ENCODE peak calls at places on chromosomes 6 and 20, in four cellular contexts. One of them, this sample, is unnamed. For H3K4me1, the result is how much of the 10 kb centered on the place peaks cover.

GRCh38 chr6:106908386-106908840 is 66.1 kb downstream of the CD24 start:
- DNase-seq in heart right ventricle: no peak
- DNase-seq in tibial nerve: no peak
- DNase-seq in transverse colon: no peak
- DNase-seq in this sample: no peak

GRCh38 chr20:59248031-59248684 is 52.3 kb upstream of the EDN3 start:
- DNase-seq in tibial nerve: no peak
- DNase-seq in transverse colon: no peak
- DNase-seq in heart right ventricle: no peak
- DNase-seq in this sample: no peak

GRCh38 chr20:22579711-22580697 is 4.4 kb downstream of the FOXA2 start:
- DNase-seq in tibial nerve: no peak
- DNase-seq in transverse colon: no peak
- DNase-seq in heart right ventricle: no peak
- DNase-seq in this sample: no peak

GRCh38 chr6:109513571-109514071 is 30.6 kb upstream of the ZBTB24 start:
- DNase-seq in heart right ventricle: no peak
- DNase-seq in transverse colon: no peak
- DNase-seq in tibial nerve: no peak
- DNase-seq in this sample: no peak

GRCh38 chr6:17349437-17349836 is 44.0 kb upstream of the CAP2 start:
- DNase-seq in transverse colon: no peak
- DNase-seq in heart right ventricle: no peak
- DNase-seq in tibial nerve: no peak
- DNase-seq in this sample: no peak

GRCh38 chr6:4872841-4873240 is 96.6 kb downstream of the CDYL start:
- DNase-seq in transverse colon: no peak
- DNase-seq in heart right ventricle: no peak
- DNase-seq in tibial nerve: no peak
- DNase-seq in this sample: no peak

GRCh38 chr6:107704377-107705013 is 119.6 kb downstream of the SCML4 start:
- DNase-seq in heart right ventricle: no peak
- DNase-seq in tibial nerve: peak
- DNase-seq in transverse colon: no peak
- DNase-seq in this sample: no peak

GRCh38 chr6:131413191-131413830 is 159.7 kb upstream of the ARG1 start:
- DNase-seq in transverse colon: no peak
- DNase-seq in tibial nerve: no peak
- DNase-seq in heart right ventricle: no peak
- DNase-seq in this sample: no peak

GRCh38 chr6:85490516-85491248 is 40.8 kb downstream of the NT5E start:
- DNase-seq in heart right ventricle: no peak
- DNase-seq in transverse colon: no peak
- DNase-seq in tibial nerve: no peak
- DNase-seq in this sample: no peak

GRCh38 chr20:37314617-37315292 is 25.3 kb downstream of the MANBAL start:
- DNase-seq in transverse colon: no peak
- DNase-seq in tibial nerve: peak
- DNase-seq in heart right ventricle: peak
- DNase-seq in this sample: peak

GRCh38 chr6:48472535-48472934 is 361.5 kb upstream of the PTCHD4 start:
- DNase-seq in tibial nerve: no peak
- DNase-seq in transverse colon: no peak
- DNase-seq in heart right ventricle: no peak
- DNase-seq in this sample: no peak

GRCh38 chr6:100353276-100354015 is 111.3 kb downstream of the SIM1 start:
- DNase-seq in heart right ventricle: no peak
- DNase-seq in tibial nerve: no peak
- DNase-seq in transverse colon: no peak
- DNase-seq in this sample: no peak

GRCh38 chr6:149783551-149783950 is 34.0 kb downstream of the PCMT1 start:
- DNase-seq in tibial nerve: no peak
- DNase-seq in transverse colon: no peak
- DNase-seq in heart right ventricle: no peak
- DNase-seq in this sample: no peak

GRCh38 chr20:50478162-50479036 is 31.8 kb upstream of the PTPN1 start:
- DNase-seq in tibial nerve: peak
- DNase-seq in transverse colon: peak
- DNase-seq in heart right ventricle: peak
- DNase-seq in this sample: peak

GRCh38 chr6:113829702-113830058 is 27.5 kb upstream of the MARCKS start:
- DNase-seq in heart right ventricle: no peak
- DNase-seq in transverse colon: peak
- DNase-seq in tibial nerve: no peak
- DNase-seq in this sample: no peak

GRCh38 chr6:107819217-107819616 is 4.9 kb downstream of the SCML4 start:
- DNase-seq in transverse colon: no peak
- DNase-seq in heart right ventricle: no peak
- DNase-seq in tibial nerve: no peak
- DNase-seq in this sample: no peak

GRCh38 chr6:3697609-3698008 is 53.9 kb downstream of the PXDC1 start:
- DNase-seq in heart right ventricle: no peak
- DNase-seq in tibial nerve: no peak
- DNase-seq in transverse colon: no peak
- DNase-seq in this sample: no peak

GRCh38 chr6:1029196-1029595 is 282.7 kb upstream of the FOXQ1 start:
- DNase-seq in heart right ventricle: no peak
- DNase-seq in transverse colon: no peak
- DNase-seq in tibial nerve: no peak
- DNase-seq in this sample: no peak

GRCh38 chr20:37735541-37735940 is 41.7 kb downstream of the CTNNBL1 start:
- DNase-seq in transverse colon: no peak
- DNase-seq in heart right ventricle: no peak
- DNase-seq in tibial nerve: no peak
- DNase-seq in this sample: no peak

GRCh38 chr6:131258816-131259476 is 123.7 kb downstream of the AKAP7 start:
- DNase-seq in heart right ventricle: no peak
- DNase-seq in transverse colon: peak
- DNase-seq in tibial nerve: no peak
- DNase-seq in this sample: no peak

GRCh38 chr20:833450-834150 is at the start of gene FAM110A:
- DNase-seq in transverse colon: peak
- DNase-seq in tibial nerve: peak
- DNase-seq in heart right ventricle: peak
- DNase-seq in this sample: peak
- H3K4me1 ChIP-seq in transverse colon: under half
- H3K4me1 ChIP-seq in tibial nerve: under half
- H3K4me1 ChIP-seq in heart right ventricle: half or more
- H3K4me1 ChIP-seq in this sample: under half

GRCh38 chr6:128368213-128369000 is 152.0 kb downstream of the PTPRK start:
- DNase-seq in tibial nerve: no peak
- DNase-seq in transverse colon: no peak
- DNase-seq in heart right ventricle: no peak
- DNase-seq in this sample: no peak
- H3K27ac ChIP-seq in tibial nerve: no peak
- H3K27ac ChIP-seq in transverse colon: peak
- H3K27ac ChIP-seq in heart right ventricle: no peak
- H3K27ac ChIP-seq in this sample: no peak

DNA sequence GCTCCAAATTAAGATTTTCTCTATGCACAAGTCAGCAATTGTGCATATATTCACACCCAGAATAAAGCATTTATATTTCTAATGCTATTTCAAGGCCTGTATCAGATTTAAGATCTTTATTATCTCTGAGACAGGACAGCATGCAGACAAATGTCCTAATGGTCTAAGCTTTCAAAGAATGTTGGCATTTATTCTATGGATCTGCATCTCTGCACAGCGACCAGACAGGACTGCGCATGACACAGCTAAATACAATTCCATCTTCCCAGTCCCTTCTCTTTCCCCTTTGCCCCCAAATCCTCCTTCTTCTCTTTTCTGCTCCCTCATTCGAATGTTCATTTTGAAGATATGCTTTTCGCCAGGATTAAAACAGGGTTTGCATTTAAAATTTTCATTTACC is 478.5 kb downstream of the PKHD1 start:
- DNase-seq in heart right ventricle: no peak
- DNase-seq in transverse colon: no peak
- DNase-seq in tibial nerve: no peak
- DNase-seq in this sample: no peak
- H3K4me1 ChIP-seq in heart right ventricle: under half
- H3K4me1 ChIP-seq in transverse colon: under half
- H3K4me1 ChIP-seq in tibial nerve: under half
- H3K4me1 ChIP-seq in this sample: under half

GRCh38 chr20:61684583-61685235 is 381.0 kb downstream of the TAF4 start:
- DNase-seq in transverse colon: no peak
- DNase-seq in tibial nerve: no peak
- DNase-seq in heart right ventricle: no peak
- DNase-seq in this sample: no peak
- H3K27ac ChIP-seq in transverse colon: no peak
- H3K27ac ChIP-seq in tibial nerve: no peak
- H3K27ac ChIP-seq in heart right ventricle: no peak
- H3K27ac ChIP-seq in this sample: no peak

DNA sequence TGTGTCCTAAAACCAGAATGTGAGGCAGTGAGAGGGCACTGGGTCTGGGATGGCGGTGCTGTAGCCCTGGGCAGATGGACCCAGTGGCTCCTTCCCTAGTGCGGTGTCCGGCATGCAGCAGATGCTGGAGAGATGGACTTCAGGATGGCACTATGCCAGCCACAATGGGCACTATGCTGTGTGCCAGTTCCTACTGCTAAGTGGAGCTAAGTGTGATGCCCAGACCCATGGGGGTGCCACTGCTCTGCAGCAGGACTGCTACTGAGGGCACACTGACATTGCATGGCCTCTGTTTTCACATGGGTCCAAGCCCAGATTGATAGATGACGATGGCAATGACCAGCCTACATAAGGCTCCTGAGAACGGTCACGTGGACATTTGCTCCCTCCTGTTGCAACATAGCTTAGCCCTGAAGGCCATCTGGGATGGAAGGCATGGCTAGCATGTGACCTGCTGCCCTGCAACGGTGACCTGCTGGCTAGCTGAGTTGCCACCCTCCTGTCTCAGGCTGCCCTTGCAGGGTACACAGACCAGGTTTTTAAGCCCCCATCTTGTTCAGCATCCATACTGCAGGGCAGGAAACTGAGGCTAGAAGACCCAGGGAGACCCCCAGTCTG is 31.3 kb upstream of the KCNK16 start:
- DNase-seq in tibial nerve: no peak
- DNase-seq in transverse colon: no peak
- DNase-seq in heart right ventricle: no peak
- DNase-seq in this sample: no peak
- H3K4me1 ChIP-seq in tibial nerve: under half
- H3K4me1 ChIP-seq in transverse colon: under half
- H3K4me1 ChIP-seq in heart right ventricle: under half
- H3K4me1 ChIP-seq in this sample: under half

GRCh38 chr20:35771367-35771688 is 487 bp upstream of the PHF20 start:
- DNase-seq in heart right ventricle: no peak
- DNase-seq in tibial nerve: no peak
- DNase-seq in transverse colon: no peak
- DNase-seq in this sample: no peak
- H3K27ac ChIP-seq in heart right ventricle: peak
- H3K27ac ChIP-seq in tibial nerve: peak
- H3K27ac ChIP-seq in transverse colon: peak
- H3K27ac ChIP-seq in this sample: peak

GRCh38 chr6:98980814-98981213 is 33.1 kb upstream of the FBXL4 start:
- DNase-seq in transverse colon: no peak
- DNase-seq in tibial nerve: no peak
- DNase-seq in heart right ventricle: no peak
- DNase-seq in this sample: no peak

GRCh38 chr6:98986216-98986615 is 38.5 kb upstream of the FBXL4 start:
- DNase-seq in heart right ventricle: no peak
- DNase-seq in transverse colon: no peak
- DNase-seq in tibial nerve: no peak
- DNase-seq in this sample: no peak

GRCh38 chr6:98985391-98985790 is 37.6 kb upstream of the FBXL4 start:
- DNase-seq in transverse colon: no peak
- DNase-seq in tibial nerve: no peak
- DNase-seq in heart right ventricle: no peak
- DNase-seq in this sample: no peak

GRCh38 chr6:98984102-98984501 is 36.4 kb upstream of the FBXL4 start:
- DNase-seq in tibial nerve: no peak
- DNase-seq in transverse colon: no peak
- DNase-seq in heart right ventricle: no peak
- DNase-seq in this sample: no peak
- H3K4me1 ChIP-seq in tibial nerve: under half
- H3K4me1 ChIP-seq in transverse colon: under half
- H3K4me1 ChIP-seq in heart right ventricle: under half
- H3K4me1 ChIP-seq in this sample: under half

GRCh38 chr6:170361335-170361734 is 54.8 kb downstream of the FAM120B start:
- DNase-seq in transverse colon: no peak
- DNase-seq in tibial nerve: no peak
- DNase-seq in heart right ventricle: no peak
- DNase-seq in this sample: no peak
- H3K27ac ChIP-seq in transverse colon: no peak
- H3K27ac ChIP-seq in tibial nerve: no peak
- H3K27ac ChIP-seq in heart right ventricle: no peak
- H3K27ac ChIP-seq in this sample: no peak

DNA sequence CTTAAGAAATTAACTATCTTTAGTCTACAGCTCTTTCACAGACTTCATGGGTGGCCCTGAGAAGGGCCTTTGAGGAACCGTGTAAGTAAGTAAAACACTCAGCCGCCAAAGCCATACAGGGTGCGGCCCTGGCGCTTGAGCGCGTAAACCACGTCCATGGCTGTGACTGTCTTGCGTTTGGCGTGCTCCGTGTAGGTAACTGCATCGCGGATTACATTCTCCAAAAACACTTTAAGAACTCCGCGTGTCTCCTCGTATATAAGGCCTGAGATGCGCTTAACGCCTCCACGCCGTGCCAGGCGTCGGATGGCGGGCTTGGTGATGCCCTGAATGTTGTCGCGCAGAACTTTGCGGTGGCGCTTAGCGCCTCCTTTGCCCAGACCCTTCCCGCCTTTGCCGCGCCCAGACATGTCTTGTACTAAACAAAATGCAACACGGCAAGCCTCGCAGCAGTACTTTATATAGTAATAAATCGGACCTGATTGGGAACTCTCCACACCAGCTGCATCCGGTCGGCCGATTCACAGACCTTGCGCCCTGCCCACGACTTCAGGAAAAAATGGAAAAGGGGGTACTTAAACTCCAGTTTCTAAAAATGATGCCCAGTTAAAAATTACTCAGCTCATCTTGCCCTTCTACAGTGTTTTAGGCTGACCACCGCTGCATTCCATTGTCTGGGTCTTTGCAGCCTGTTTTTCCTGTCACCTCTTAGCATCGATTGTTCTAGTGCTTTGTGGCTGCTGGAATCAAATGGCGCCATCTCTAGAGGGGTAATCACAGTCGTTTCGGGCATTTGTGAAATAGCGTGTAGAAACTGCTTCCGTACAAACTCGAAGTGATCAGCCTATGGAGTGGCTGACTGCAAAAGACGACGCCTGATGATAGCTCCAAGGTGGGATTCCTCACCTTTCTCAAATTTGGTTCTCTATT is 38.8 kb downstream of the OR2B2 start:
- DNase-seq in tibial nerve: peak
- DNase-seq in heart right ventricle: peak
- DNase-seq in transverse colon: peak
- DNase-seq in this sample: no peak
- H3K4me1 ChIP-seq in tibial nerve: under half
- H3K4me1 ChIP-seq in heart right ventricle: under half
- H3K4me1 ChIP-seq in transverse colon: under half
- H3K4me1 ChIP-seq in this sample: under half